ENCODE peak calls at places on chromosomes 4 and X, in seven cellular contexts. E is HFF-Myc, S is choroid plexus epithelial cell, N is kidney, K is PC-3, C is tibial artery, H is tibial nerve. Y is an unnamed sample.

GRCh38 chrX:40446927-40447326 is 133.8 kb upstream of the ATP6AP2 start:
- DNase-seq in E (no peak), S (peak; percentile 3), N (no peak), K (no peak), C (peak; percentile 64), H (no peak), Y (no peak)

GRCh38 chrX:120617996-120618630 is 11.7 kb downstream of the C1GALT1C1 start:
- DNase-seq in E (no peak), S (no peak), N (no peak), K (no peak), C (no peak), H (no peak), Y (no peak)

GRCh38 chr4:87949961-87950360 is 25.6 kb upstream of the SPP1 start:
- DNase-seq in E (no peak), S (peak; percentile 50), N (no peak), K (peak; percentile 18), C (no peak), H (no peak), Y (no peak)

GRCh38 chr4:121758896-121759568 is 5.9 kb downstream of the SMIM43 start:
- DNase-seq in E (no peak), S (peak; percentile 31), N (no peak), K (peak; percentile 32), C (no peak), H (no peak), Y (no peak)

GRCh38 chr4:57211131-57211530 is 100.9 kb upstream of the IGFBP7 start:
- DNase-seq in E (no peak), S (no peak), N (no peak), K (no peak), C (no peak), H (no peak), Y (no peak)

GRCh38 chrX:49884290-49884862 is 5.1 kb downstream of the USP27X start:
- DNase-seq in E (peak; percentile 24), S (peak; percentile 60), N (no peak), K (peak; percentile 62), C (peak; percentile 64), H (peak; percentile 57), Y (peak; percentile 70)

GRCh38 chr4:99679204-99679603 is 21.6 kb upstream of the C4orf54 start:
- DNase-seq in E (no peak), S (peak; percentile 3), N (no peak), K (no peak), C (no peak), H (no peak), Y (no peak)

GRCh38 chrX:140762061-140762460 is 52.5 kb downstream of the LINC00632 start:
- DNase-seq in E (no peak), S (peak; percentile 81), N (no peak), K (peak; percentile 73), C (no peak), H (peak; percentile 58), Y (no peak)

GRCh38 chrX:68114573-68115199 is 318.6 kb downstream of the OPHN1 start:
- DNase-seq in E (no peak), S (peak; percentile 13), N (no peak), K (peak; percentile 59), C (no peak), H (no peak), Y (peak; percentile 47)

GRCh38 chr4:101169044-101170014 is 178.0 kb downstream of the PPP3CA start:
- DNase-seq in E (peak; percentile 59), S (peak; percentile 87), N (peak; percentile 42), K (peak; percentile 83), C (no peak), H (peak; percentile 48), Y (peak; percentile 67)

GRCh38 chr4:94551616-94552564 is 100.1 kb downstream of the PDLIM5 start:
- DNase-seq in E (no peak), S (peak; percentile 87), N (no peak), K (no peak), C (no peak), H (no peak), Y (no peak)

GRCh38 chr4:90441770-90442169 is 314.6 kb downstream of the CCSER1 start:
- DNase-seq in E (no peak), S (no peak), N (no peak), K (peak; percentile 75), C (no peak), H (no peak), Y (no peak)

GRCh38 chrX:136250191-136251041 is 784 bp downstream of the MAP7D3 start:
- DNase-seq in E (no peak), S (peak; percentile 46), N (no peak), K (no peak), C (no peak), H (peak; percentile 14), Y (no peak)

GRCh38 chrX:50905334-50905733 is 5.2 kb upstream of the BMP15 start:
- DNase-seq in E (no peak), S (no peak), N (no peak), K (peak; percentile 45), C (no peak), H (no peak), Y (no peak)
- TF ChIP-seq CTCF in E (peak; percentile 14), S (peak; percentile 36), N (no peak), K (peak; percentile 62), C (no peak), H (no peak), Y (peak; percentile 35)

GRCh38 chrX:119402588-119402987 is 3.5 kb downstream of the SLC25A43 start:
- DNase-seq in E (no peak), S (no peak), N (no peak), K (no peak), C (no peak), H (no peak), Y (peak; percentile 40)
- TF ChIP-seq CTCF in E (no peak), S (no peak), N (no peak), K (no peak), C (no peak), H (no peak), Y (no peak)

GRCh38 chr4:24472514-24473308 is 111.6 kb downstream of the DHX15 start:
- DNase-seq in E (no peak), S (peak; percentile 79), N (peak; percentile 94), K (peak; percentile 65), C (peak; percentile 86), H (peak; percentile 83), Y (no peak)

GRCh38 chr4:24475756-24476155 is 108.6 kb downstream of the DHX15 start:
- DNase-seq in E (no peak), S (no peak), N (no peak), K (no peak), C (no peak), H (no peak), Y (no peak)

GRCh38 chr4:24473309-24473721 is 111.0 kb downstream of the DHX15 start:
- DNase-seq in E (no peak), S (peak; percentile 46), N (no peak), K (peak; percentile 38), C (no peak), H (peak; percentile 16), Y (no peak)

GRCh38 chr4:24471623-24472510 is 112.5 kb downstream of the DHX15 start:
- DNase-seq in E (no peak), S (no peak), N (peak; percentile 76), K (no peak), C (no peak), H (peak; percentile 9), Y (no peak)

DNA sequence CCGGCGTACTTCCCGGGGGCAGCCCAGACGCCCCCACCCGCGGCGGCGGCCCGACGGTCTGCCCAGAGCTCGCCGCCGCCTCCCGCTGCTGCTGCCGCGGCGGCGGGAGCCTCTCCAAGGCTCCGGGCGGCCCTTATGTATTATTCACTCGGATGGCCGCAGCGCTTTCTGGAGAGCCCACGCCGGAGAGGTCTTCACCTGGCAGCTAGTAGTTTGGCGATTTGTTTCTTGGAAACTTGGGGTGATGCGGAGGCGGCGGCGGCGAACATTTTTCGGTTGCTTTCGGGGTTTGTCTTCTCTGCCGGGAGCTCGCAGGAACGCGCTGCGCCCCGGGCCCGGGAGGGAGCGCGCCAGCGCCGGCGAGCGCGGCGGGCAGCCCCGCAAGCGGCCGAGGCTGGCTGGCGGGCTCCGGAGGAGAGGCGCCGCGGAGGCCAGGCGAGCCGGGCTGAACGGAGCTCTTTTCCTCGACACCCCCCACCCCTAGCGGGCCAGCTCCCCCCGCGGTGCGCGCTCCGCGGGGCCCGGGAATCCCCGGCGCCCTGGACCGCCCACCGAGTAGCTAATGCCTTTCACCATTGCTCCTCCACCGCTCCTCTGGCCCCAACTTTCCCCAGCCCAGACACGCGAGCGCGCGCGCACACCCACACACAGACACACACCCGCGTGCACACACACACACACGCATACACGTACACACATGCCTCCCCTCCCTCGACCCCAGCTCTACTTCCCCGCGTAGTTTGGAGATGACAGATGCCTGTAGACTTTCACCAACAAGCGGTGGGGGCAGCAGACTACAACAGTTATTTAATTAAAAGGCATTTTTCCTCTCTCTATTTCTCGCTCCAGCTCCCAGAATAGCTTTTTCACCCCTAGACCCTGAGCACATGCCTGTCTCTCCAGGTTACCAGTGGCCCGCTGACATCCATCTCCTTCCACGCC is 113.4 kb downstream of the DHX15 start:
- DNase-seq in E (no peak), S (peak; percentile 68), N (peak; percentile 75), K (peak; percentile 7), C (peak; percentile 66), H (peak; percentile 35), Y (no peak)
- TF ChIP-seq CTCF in E (no peak), S (peak; percentile 36), N (no peak), K (no peak), C (no peak), H (no peak), Y (no peak)

DNA sequence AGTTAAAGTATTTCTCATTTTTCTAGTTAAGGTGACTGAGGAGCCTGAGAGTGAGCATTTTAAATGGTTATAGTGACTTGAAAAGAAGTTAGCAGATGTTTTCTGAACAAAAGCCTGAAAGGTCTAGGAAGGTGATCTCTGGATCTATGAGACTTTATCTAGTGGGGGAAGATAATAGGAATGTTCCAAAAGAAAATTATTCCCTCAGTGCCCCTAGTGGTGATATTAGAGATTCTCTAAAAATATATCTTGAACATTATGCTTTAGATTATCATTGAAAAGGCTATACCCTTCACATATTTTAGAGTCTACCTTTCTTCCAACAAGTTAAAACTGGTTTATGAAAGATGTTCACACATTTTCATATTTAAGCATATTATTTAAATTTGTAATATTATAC is 69.0 kb upstream of the SPANXN1 start:
- DNase-seq in E (no peak), S (no peak), N (no peak), K (peak; percentile 33), C (no peak), H (no peak), Y (no peak)
- TF ChIP-seq CTCF in E (no peak), S (no peak), N (no peak), K (peak; percentile 51), C (no peak), H (no peak), Y (no peak)

GRCh38 chrX:10884246-10884645 is 226.9 kb upstream of the HCCS start:
- DNase-seq in E (no peak), S (peak; percentile 66), N (no peak), K (no peak), C (no peak), H (no peak), Y (no peak)

DNA sequence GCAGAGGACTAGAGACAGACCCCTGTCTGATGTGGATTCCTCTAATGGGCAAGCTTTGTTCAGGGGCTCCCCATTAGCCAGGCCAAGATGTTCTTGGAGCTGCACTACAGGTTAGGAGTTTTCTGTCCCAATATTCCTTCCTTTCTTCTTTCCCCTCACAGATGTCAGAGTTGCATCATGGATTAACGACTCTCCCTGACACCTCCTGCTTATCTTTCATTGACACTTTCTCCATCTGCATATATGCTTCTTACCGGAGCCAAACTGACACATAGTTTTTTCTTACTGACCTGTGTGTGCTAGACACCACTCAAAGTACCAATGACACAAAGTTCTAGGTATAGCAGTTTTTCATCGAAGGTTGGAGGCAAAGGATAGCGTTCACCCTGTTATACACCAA is 228.6 kb upstream of the HCCS start:
- DNase-seq in E (no peak), S (no peak), N (no peak), K (no peak), C (no peak), H (no peak), Y (no peak)
- TF ChIP-seq CTCF in E (no peak), S (no peak), N (no peak), K (no peak), C (no peak), H (no peak), Y (no peak)

Y was measured in CD14-positive monocyte.